ENCODE peak calls at places on chromosomes 3 and 15, in seven cellular contexts. I is ELR; C is astrocyte; T is HuH-7.5; B is activated naive CD8-positive, alpha-beta T cell treated with anti-CD3 and anti-CD28 coated beads, Interleukin-2, amount 50 U/mL, for 24 hours; A is A673; F is substantia nigra. S is an unnamed sample.

GRCh38 chr15:79849789-79850188 is 47.0 kb downstream of the MTHFS start:
- DNase-seq in I (peak; percentile 56), C (peak; percentile 22), T (peak; percentile 28), B (peak; percentile 20), A (peak; percentile 60), F (peak; percentile 37), S (peak; percentile 61)

GRCh38 chr3:121295966-121296365 is 249.8 kb downstream of the POLQ start:
- DNase-seq in I (peak; percentile 32), C (peak; percentile 5), T (no peak), B (no peak), A (no peak), F (no peak), S (peak; percentile 23)

GRCh38 chr3:46913644-46914043 is 36.1 kb downstream of the PTH1R start:
- DNase-seq in I (peak; percentile 72), C (peak; percentile 66), T (no peak), B (no peak), A (peak; percentile 82), F (no peak), S (peak; percentile 50)

GRCh38 chr3:49257187-49257586 is 19.8 kb downstream of the C3orf62 start:
- DNase-seq in I (no peak), C (no peak), T (no peak), B (no peak), A (no peak), F (no peak), S (no peak)

GRCh38 chr15:37031198-37031597 is 69.2 kb downstream of the MEIS2 start:
- DNase-seq in I (peak; percentile 57), C (peak; percentile 79), T (no peak), B (no peak), A (no peak), F (no peak), S (peak; percentile 62)

GRCh38 chr3:35141406-35141805 is 497.9 kb upstream of the ARPP21 start:
- DNase-seq in I (no peak), C (peak; percentile 14), T (no peak), B (no peak), A (no peak), F (no peak), S (no peak)

GRCh38 chr15:49923671-49924070 is 195.4 kb downstream of the ATP8B4 start:
- DNase-seq in I (no peak), C (no peak), T (no peak), B (no peak), A (no peak), F (no peak), S (no peak)

GRCh38 chr3:45236964-45237363 is 10.9 kb upstream of the TMEM158 start:
- DNase-seq in I (no peak), C (no peak), T (no peak), B (no peak), A (no peak), F (no peak), S (no peak)

GRCh38 chr3:170709046-170709445 is 123.2 kb upstream of the SLC7A14 start:
- DNase-seq in I (peak; percentile 96), C (peak; percentile 62), T (no peak), B (no peak), A (no peak), F (no peak), S (peak; percentile 88)

GRCh38 chr3:128226186-128226725 is 73.0 kb downstream of the EEFSEC start:
- DNase-seq in I (no peak), C (no peak), T (no peak), B (no peak), A (no peak), F (no peak), S (no peak)

S was measured in EH.